ENCODE peak calls at places on chromosome 11, in five cellular contexts. O is HL-60, V is Peyer's patch, F is body of pancreas, G is mammary epithelial cell. S is an unnamed sample.

GRCh38 chr11:2147391-2147790 is 8.2 kb upstream of the IGF2 start:
- DNase-seq in V (no peak), F (no peak), G (no peak), O (no peak), S (no peak)

GRCh38 chr11:129815596-129816461 is at the start of gene TMEM45B:
- DNase-seq in V (peak), O (no peak), F (peak), G (no peak), S (no peak)

GRCh38 chr11:2975594-2975993 is 16.5 kb downstream of the NAP1L4 start:
- DNase-seq in G (no peak), F (no peak), V (no peak), O (peak), S (peak)

GRCh38 chr11:32385998-32386397 is 49.3 kb downstream of the WT1 start:
- DNase-seq in F (no peak), O (no peak), V (no peak), G (peak), S (no peak)

GRCh38 chr11:76241243-76242000 is 35.1 kb upstream of the WNT11 start:
- DNase-seq in F (no peak), G (no peak), V (no peak), O (no peak), S (no peak)

GRCh38 chr11:2517386-2518064 is 72.7 kb downstream of the KCNQ1 start:
- DNase-seq in O (no peak), V (peak), F (peak), G (no peak), S (peak)

GRCh38 chr11:46686886-46687810 is 13.3 kb downstream of the ARHGAP1 start:
- DNase-seq in V (no peak), G (peak), O (no peak), F (no peak), S (no peak)

GRCh38 chr11:94776351-94777321 is 8.5 kb downstream of the AMOTL1 start:
- DNase-seq in G (peak), F (peak), O (no peak), V (no peak), S (no peak)

GRCh38 chr11:706957-707816 is 1.2 kb downstream of the EPS8L2 start:
- DNase-seq in G (peak), V (peak), O (no peak), F (peak), S (no peak)

GRCh38 chr11:3231851-3232744 is at the start of gene MRGPRE:
- DNase-seq in O (peak), V (no peak), G (peak), F (peak), S (no peak)

GRCh38 chr11:102387056-102387781 is 40.2 kb downstream of the BIRC2 start:
- DNase-seq in O (no peak), G (no peak), F (no peak), V (no peak), S (no peak)

GRCh38 chr11:35373284-35373933 is 45.9 kb downstream of the SLC1A2 start:
- DNase-seq in V (peak), F (peak), O (no peak), G (no peak), S (no peak)
- TF ChIP-seq CTCF in V (peak), F (no peak), O (no peak), G (no peak), S (no peak)

GRCh38 chr11:72676874-72677341 is 2.7 kb upstream of the PDE2A start:
- DNase-seq in G (peak), F (peak), O (peak), V (peak), S (no peak)

GRCh38 chr11:72673943-72674828 is at the start of gene PDE2A:
- DNase-seq in F (no peak), G (no peak), O (no peak), V (no peak), S (no peak)

GRCh38 chr11:72673284-72673942 is 809 bp downstream of the PDE2A start:
- DNase-seq in V (no peak), F (no peak), G (no peak), O (no peak), S (no peak)

GRCh38 chr11:72672839-72673238 is 1.4 kb downstream of the PDE2A start:
- DNase-seq in G (no peak), O (no peak), F (no peak), V (no peak), S (no peak)

GRCh38 chr11:72675221-72675620 is 999 bp upstream of the PDE2A start:
- DNase-seq in G (no peak), V (no peak), F (no peak), O (no peak), S (no peak)
- TF ChIP-seq CTCF in G (no peak), V (no peak), F (no peak), O (no peak), S (no peak)

GRCh38 chr11:66868726-66869291 is 11.9 kb downstream of the LRFN4 start:
- DNase-seq in G (peak), V (peak), F (peak), O (peak), S (no peak)
- TF ChIP-seq CTCF in G (peak), V (peak), F (peak), O (no peak), S (peak)

DNA sequence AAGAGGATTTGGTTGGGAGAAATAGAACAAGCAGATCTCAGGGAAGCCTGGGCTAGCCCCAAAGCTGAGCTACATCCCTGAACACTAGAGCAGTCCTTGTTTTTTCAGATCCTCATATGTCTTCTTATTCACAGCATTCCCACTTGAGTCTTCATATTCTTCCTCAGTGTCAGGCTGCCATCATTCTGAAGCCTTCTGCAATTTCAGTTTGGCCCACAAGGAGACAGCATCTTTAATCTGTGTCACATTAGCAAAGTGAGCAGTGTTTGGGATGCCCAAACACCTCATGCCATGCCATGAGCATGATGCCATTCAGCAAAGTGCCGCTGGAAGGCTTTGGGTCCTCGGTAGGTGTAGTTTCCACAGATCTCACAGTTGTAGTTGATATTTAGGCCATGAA is 56.6 kb downstream of the SCN3B start:
- DNase-seq in O (no peak), V (no peak), G (no peak), F (no peak), S (no peak)
- TF ChIP-seq CTCF in O (no peak), V (no peak), G (peak), F (no peak), S (no peak)

DNA sequence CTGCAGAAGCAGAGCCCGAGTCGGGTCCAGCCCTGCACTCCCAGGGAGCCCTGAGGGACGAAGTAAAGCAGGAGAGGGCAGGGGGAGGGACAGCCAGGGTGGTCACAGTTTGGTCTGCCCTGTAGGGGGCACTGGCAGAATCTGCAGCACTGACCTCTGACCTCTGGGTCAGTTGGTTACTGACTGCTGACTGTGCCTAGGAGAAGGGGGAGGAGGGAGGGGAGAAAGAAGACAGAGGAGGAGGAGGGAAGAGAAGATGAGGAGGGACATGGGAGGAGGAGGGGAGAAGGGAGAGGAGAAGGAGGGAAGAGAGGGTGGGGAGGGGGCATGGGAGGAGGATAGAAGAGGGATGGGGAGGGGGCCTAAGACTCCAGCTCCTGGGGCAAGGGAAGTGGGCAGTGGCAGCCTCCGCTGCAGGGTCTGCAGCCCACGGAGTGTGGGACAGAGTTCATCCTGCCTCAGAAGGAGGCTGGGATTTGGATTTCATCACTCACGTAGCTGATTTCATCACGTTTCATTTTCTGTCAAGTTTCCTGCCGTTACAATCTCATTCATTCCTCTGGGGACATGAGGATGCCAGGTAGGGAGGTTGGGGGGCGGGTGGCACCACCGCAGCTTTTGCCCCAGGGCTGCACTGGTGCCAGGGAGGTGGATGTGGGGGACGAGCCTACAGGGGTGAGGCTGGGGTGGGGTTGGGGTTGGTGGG is 55.2 kb downstream of the FLRT1 start:
- DNase-seq in G (no peak), F (no peak), V (no peak), O (peak), S (no peak)
- TF ChIP-seq CTCF in G (no peak), F (no peak), V (no peak), O (no peak), S (peak)

DNA sequence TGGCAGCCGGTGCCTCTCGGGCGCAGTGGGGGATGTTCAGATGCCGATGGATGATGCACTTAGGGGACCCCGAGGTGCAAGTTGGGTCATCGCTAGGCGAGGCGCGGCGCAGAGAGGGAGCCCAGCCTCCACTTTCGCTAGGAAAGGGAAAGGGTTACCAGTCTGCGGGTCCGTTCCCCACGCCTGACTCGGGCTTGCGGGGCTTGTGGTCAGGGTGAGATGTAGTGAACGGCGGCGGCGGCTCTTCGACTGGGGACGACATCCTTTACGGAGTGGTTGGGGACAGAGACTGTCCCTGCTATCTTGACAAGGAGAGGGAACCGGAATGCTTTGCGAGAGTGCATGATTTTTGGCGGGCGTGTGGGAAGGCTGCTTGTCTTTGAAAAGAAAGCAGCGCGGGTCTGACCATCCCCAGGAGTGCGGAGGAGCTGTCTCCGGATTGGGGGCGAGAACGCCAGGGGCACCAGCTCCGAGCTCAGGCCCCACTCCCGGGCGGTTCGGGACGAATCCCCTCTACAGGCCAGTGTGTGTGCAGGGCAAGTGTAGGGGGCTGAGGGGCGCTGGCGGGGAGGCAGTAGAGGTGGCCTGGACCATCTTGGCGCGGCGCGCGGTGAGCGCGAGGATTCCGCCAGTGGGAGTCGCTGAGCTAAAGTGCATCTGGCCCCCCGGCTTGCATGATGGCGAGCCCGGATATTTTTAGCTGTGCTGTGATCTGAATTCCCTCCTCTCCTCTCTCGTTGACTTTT is 1.1 kb downstream of the FAT3 start:
- DNase-seq in V (no peak), F (no peak), O (no peak), G (peak), S (no peak)
- TF ChIP-seq CTCF in V (no peak), F (no peak), O (no peak), G (no peak), S (no peak)

DNA sequence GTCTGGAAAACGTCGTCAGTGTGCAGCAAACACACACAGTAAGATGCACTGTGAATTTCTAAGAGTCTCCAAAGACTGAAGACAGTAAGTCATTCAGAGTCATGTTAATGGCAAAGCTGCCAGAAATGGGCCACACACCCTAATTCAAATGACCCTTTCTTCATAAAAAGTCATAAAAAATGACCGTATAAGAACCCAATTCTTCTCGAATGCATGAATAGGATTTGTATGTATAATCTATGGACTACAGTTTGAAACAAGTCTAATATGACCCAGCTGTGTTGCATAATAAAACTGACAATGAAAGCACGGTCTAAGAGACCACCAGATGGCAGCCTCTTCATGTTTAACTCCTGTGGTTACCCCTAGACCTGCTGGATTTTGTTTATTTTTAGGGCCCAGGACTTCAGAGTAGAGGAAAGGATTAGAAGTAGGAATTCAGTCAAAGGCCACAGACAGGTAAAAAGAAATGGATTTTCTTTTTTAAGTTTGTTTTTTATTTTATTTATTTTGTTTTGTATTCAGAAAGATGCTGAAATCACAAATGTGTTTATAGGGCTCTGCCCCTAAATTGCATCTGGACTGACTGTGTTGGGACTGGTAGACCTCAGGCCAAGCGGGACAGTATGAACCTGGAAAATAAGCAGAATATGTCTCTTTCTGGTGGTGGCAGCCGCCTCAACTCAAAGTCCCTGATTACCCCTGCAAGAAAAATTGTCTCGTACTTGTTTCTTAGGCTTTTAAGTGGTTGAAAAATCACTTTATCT is 32.1 kb upstream of the SLC5A12 start:
- DNase-seq in V (peak), F (peak), G (peak), O (peak), S (no peak)
- TF ChIP-seq CTCF in V (peak), F (peak), G (peak), O (peak), S (no peak)

GRCh38 chr11:57667715-57668466 is at the start of gene ZDHHC5:
- DNase-seq in G (peak), O (peak), F (peak), V (peak), S (peak)
- TF ChIP-seq CTCF in G (peak), O (no peak), F (peak), V (peak), S (peak)

DNA sequence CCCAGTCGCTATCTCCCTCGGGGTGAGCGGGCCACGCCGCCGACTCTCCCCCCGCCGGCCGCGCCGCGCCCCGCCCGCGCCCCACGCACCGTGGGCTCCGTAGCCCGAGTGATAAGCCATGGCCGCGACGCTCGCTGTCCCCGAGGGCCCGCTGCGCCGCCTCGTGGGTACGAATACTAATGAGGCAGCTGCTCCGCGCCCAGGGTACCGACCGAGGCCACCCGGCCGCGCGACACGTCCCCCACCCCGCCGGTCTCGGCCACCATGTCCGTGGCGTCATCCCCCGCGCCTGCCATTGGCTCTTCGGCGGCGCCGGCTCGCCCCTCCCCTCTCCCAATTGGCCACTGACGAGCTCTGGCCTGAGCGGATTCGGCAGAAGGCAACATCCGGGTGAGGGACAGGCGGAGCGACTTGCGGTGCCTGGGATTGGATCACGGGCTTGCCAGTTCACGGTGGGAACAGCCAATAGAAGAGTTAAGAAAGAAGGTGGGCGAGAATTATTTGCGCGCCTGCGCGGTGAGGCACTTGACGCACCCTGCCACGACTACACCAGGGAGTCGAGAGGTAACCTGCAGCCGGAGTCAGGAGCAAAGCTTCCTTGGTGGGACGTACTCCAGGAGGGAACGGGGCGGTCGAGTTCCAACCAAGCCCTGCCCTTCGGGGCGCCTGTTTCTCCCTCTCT is at the start of gene YIF1A:
- DNase-seq in G (peak), O (peak), F (peak), V (peak), S (peak)
- TF ChIP-seq CTCF in G (no peak), O (no peak), F (no peak), V (peak), S (no peak)

GRCh38 chr11:65808744-65809341 is 22.0 kb downstream of the OVOL1 start:
- DNase-seq in F (no peak), G (no peak), O (no peak), V (no peak), S (no peak)

GRCh38 chr11:65809496-65809895 is 22.6 kb downstream of the OVOL1 start:
- DNase-seq in O (no peak), G (no peak), F (no peak), V (no peak), S (no peak)

GRCh38 chr11:65811764-65812475 is 21.8 kb upstream of the SNX32 start:
- DNase-seq in V (no peak), O (peak), G (no peak), F (no peak), S (no peak)

GRCh38 chr11:65806972-65807371 is 20.1 kb downstream of the OVOL1 start:
- DNase-seq in G (no peak), O (no peak), F (no peak), V (no peak), S (no peak)

DNA sequence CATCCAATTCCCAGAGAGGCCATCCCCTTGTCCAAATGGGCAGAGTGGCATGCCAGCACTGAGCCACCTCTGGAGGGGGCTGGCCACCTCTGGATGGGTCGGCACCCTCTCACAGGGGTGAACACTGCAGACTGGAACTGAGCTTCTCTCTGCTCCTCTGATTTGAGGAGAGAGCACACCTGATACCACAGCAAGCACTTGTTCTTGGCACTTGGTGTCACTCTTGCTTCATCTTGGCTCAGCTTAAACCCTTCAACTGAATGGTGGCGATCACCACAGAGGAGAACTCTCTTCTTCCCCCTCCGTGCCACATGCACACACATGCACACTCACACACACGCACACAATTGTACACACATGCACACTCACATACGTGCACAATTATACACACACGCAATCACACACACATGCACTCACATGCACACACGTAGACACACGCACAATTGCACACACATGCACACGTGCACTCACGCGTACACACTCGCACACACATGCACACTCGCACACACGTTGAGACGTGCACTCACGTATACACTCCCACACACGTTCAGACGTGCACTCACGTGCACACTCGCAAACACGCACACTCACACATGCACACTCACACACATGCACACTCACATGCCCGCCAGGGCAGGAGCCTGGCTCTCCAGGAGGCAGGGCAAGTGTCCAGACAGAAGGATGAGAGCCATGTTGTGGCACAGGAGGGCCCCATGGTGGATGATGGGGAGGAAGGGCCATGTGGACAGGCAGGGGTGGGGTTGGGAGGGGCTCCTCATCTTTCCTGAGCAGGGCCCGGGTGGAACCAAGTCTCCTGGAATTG is 23.4 kb downstream of the OVOL1 start:
- DNase-seq in F (no peak), G (no peak), V (no peak), O (peak), S (no peak)
- TF ChIP-seq CTCF in F (no peak), G (no peak), V (peak), O (no peak), S (no peak)

S was measured in CD14-positive monocyte.